ENCODE peak calls at places on chromosomes 2 and 18, in four cellular contexts. P is PC-3, W is SK-N-SH, B is brain microvascular endothelial cell. Z is an unnamed sample. For H3K27me3, the result is how much of the 10 kb centered on the place peaks cover.

GRCh38 chr2:43269074-43269572 is 42.7 kb upstream of the ZFP36L2 start:
- DNase-seq in P (no peak), B (peak), W (peak), Z (peak)

GRCh38 chr2:20050712-20051517 is 513 bp downstream of the LAPTM4A start:
- DNase-seq in B (no peak), W (peak), P (peak), Z (no peak)

GRCh38 chr2:188102881-188103280 is 188.8 kb upstream of the GULP1 start:
- DNase-seq in B (no peak), W (no peak), P (no peak), Z (no peak)

GRCh38 chr18:63286926-63287325 is 32.6 kb downstream of the BCL2 start:
- DNase-seq in P (no peak), B (no peak), W (no peak), Z (no peak)

GRCh38 chr18:13914756-13915155 is 580 bp downstream of the MC2R start:
- DNase-seq in B (no peak), W (no peak), P (no peak), Z (no peak)

GRCh38 chr18:72541871-72542690 is 2.1 kb downstream of the CBLN2 start:
- DNase-seq in P (no peak), W (peak), B (no peak), Z (no peak)

GRCh38 chr2:11245322-11245721 is 90.1 kb downstream of the SLC66A3 start:
- DNase-seq in P (no peak), B (no peak), W (no peak), Z (no peak)

GRCh38 chr2:112175958-112176573 is 37.9 kb downstream of the FBLN7 start:
- DNase-seq in P (no peak), W (no peak), B (no peak), Z (no peak)

GRCh38 chr2:234828382-234829073 is 123.3 kb upstream of the SH3BP4 start:
- DNase-seq in W (no peak), P (no peak), B (no peak), Z (no peak)

GRCh38 chr2:85957256-85957655 is 68.5 kb upstream of the ST3GAL5 start:
- DNase-seq in P (no peak), W (no peak), B (no peak), Z (no peak)

DNA sequence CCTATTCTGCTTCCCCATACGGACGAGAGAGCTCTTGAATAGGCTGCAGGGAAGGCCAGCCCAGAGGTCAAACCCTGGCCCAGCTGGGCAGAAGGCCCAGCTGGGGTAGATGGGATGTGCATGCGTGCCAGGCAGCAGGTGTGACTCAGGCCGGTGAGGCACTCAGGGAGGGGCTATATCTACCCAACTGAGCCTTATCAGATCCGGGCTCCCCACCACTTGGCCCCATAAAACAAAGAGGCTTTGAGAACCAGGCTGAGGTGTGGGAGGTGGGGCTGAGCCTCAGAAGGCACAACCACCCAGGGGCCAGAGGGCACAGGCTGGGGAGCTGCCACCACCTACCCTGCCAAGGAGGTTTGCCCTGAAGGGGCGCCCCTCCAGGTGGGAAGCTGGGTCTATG is 8.0 kb upstream of the CFAP65 start:
- DNase-seq in W (no peak), P (peak), B (no peak), Z (no peak)
- H3K27me3 ChIP-seq in W (under half), P (under half), B (under half), Z (under half)

GRCh38 chr18:11741505-11742145 is 52.6 kb downstream of the GNAL start:
- DNase-seq in W (peak), B (no peak), P (peak), Z (no peak)
- H3K27me3 ChIP-seq in W (half or more), B (under half), P (half or more), Z (under half)

GRCh38 chr2:172080641-172081230 is 4.6 kb upstream of the DLX1 start:
- DNase-seq in W (peak), B (no peak), P (no peak), Z (no peak)

GRCh38 chr2:172079416-172079815 is 5.9 kb upstream of the DLX1 start:
- DNase-seq in P (no peak), W (no peak), B (no peak), Z (no peak)

GRCh38 chr2:172082105-172082943 is 3.0 kb upstream of the DLX1 start:
- DNase-seq in W (peak), B (no peak), P (no peak), Z (no peak)

GRCh38 chr2:172081248-172082022 is 3.9 kb upstream of the DLX1 start:
- DNase-seq in P (no peak), B (no peak), W (peak), Z (no peak)

DNA sequence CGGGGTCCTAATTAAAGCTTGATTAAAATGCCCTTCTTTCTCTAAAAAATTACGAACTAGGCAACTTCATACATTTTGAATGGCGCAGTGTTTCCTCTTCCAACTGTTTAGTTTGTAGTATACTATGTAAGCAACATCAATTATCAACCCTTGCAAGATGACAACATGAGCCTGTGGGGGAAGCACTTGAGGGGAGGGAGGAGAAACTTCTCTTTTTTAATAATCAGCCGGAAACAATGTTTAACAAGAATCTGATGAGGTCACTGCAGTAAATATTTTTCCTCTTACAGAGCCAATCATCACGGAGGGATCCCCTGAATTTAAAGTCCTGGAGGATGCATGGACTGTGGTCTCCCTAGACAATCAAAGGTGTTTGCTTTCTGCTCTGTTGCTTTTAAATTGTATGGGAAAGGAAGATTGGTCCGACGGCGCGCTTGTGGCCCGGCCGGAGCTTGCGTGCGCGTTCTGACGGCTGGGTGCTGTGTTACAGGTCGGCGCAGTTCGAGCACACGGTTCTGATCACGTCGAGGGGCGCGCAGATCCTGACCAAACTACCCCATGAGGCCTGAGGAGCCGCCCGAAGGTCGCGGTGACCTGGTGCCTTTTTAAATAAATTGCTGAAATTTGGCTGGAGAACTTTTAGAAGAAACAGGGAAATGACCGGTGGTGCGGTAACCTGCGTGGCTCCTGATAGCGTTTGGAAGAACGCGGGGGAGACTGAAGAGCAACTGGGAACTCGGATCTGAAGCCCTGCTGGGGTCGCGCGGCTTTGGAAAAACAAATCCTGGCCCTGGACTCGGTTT is 5.3 kb upstream of the DLX1 start:
- DNase-seq in B (no peak), W (no peak), P (no peak), Z (no peak)
- H3K27me3 ChIP-seq in B (under half), W (under half), P (under half), Z (half or more)

DNA sequence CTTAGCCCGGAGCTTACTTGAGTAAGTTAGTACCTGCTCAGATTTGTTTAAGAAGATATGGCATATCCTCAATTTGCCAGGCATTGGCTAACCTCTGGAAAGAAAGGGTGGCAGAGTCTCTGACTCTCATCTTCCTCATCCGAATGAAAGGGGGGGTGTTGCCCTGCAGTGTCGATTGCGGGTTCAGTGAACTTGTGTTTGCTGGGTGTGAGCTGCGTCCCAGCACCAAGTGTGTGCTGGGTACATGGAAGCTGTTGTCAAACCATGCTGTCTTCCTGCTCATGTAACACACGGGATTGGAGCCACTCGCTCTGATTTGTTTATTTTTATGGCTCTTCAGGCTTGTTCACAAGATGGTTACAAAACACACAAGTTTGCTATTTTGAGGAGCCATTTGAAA is 171.4 kb upstream of the PXDN start:
- DNase-seq in P (no peak), W (no peak), B (no peak), Z (no peak)
- H3K27me3 ChIP-seq in P (half or more), W (under half), B (under half), Z (under half)

Z was measured in AG04450.